ENCODE peak calls at places on chromosomes 11 and 22, in five cellular contexts. M is HTR-8/SVneo; R is sciatic nerve; T is activated CD8-positive, alpha-beta memory T cell treated with anti-CD3 and anti-CD28 coated beads, Interleukin-2, amount 50 U/mL, for 48 hours; E is mucosa of descending colon. Y is an unnamed sample.

GRCh38 chr11:30823119-30823518 is 237.0 kb upstream of the MPPED2 start:
- DNase-seq in E (no peak), T (no peak), M (no peak), R (no peak), Y (no peak)

GRCh38 chr22:30305519-30305905 is 16.2 kb upstream of the CASTOR1 start:
- DNase-seq in M (no peak), R (peak), T (peak), E (peak), Y (no peak)

GRCh38 chr11:72732329-72732728 is 19.9 kb downstream of the ARAP1 start:
- DNase-seq in T (no peak), R (no peak), M (no peak), E (no peak), Y (no peak)

GRCh38 chr11:27100534-27100933 is 59.9 kb downstream of the BBOX1 start:
- DNase-seq in E (no peak), M (no peak), T (no peak), R (no peak), Y (no peak)

GRCh38 chr11:134028368-134028920 is 40.4 kb upstream of the JAM3 start:
- DNase-seq in T (no peak), M (no peak), R (no peak), E (no peak), Y (no peak)

GRCh38 chr11:17760102-17761029 is 25.8 kb downstream of the KCNC1 start:
- DNase-seq in T (peak), E (peak), M (peak), R (no peak), Y (peak)

GRCh38 chr22:36134167-36134566 is 26.4 kb downstream of the APOL3 start:
- DNase-seq in R (no peak), T (no peak), M (no peak), E (no peak), Y (no peak)

GRCh38 chr22:23862103-23862502 is 4.4 kb downstream of the SLC2A11 start:
- DNase-seq in T (no peak), R (no peak), E (no peak), M (peak), Y (no peak)

GRCh38 chr11:130892847-130893246 is 23.4 kb downstream of the SNX19 start:
- DNase-seq in E (no peak), T (no peak), R (no peak), M (no peak), Y (no peak)

GRCh38 chr11:69638941-69639681 is 1.8 kb upstream of the CCND1 start:
- DNase-seq in E (peak), T (peak), R (peak), M (peak), Y (peak)

GRCh38 chr22:32378703-32379272 is 21.1 kb downstream of the RFPL3 start:
- DNase-seq in T (no peak), E (peak), M (peak), R (no peak), Y (peak)

GRCh38 chr22:30875481-30876215 is 92.9 kb downstream of the MORC2 start:
- DNase-seq in R (peak), E (no peak), T (no peak), M (no peak), Y (no peak)

GRCh38 chr11:17987826-17988225 is 25.0 kb downstream of the SERGEF start:
- DNase-seq in R (no peak), T (no peak), M (no peak), E (no peak), Y (no peak)

GRCh38 chr11:25899761-25900160 is 432.2 kb upstream of the ANO3 start:
- DNase-seq in M (no peak), T (no peak), R (no peak), E (no peak), Y (no peak)

GRCh38 chr11:43285826-43286225 is 26.0 kb upstream of the API5 start:
- DNase-seq in M (no peak), R (no peak), E (no peak), T (no peak), Y (no peak)

GRCh38 chr11:102010776-102011500 is 36.3 kb upstream of the CFAP300 start:
- DNase-seq in M (peak), E (peak), R (peak), T (no peak), Y (peak)

GRCh38 chr11:9351956-9352355 is 32.5 kb upstream of the IPO7 start:
- DNase-seq in T (no peak), E (no peak), R (no peak), M (no peak), Y (no peak)

GRCh38 chr11:42311504-42311903 is 852.1 kb upstream of the LRRC4C start:
- DNase-seq in R (no peak), E (no peak), M (no peak), T (no peak), Y (no peak)

GRCh38 chr11:94750319-94751215 is 17.6 kb upstream of the AMOTL1 start:
- DNase-seq in M (no peak), R (no peak), T (no peak), E (no peak), Y (no peak)

GRCh38 chr11:12102588-12103410 is 7.6 kb upstream of the MICAL2 start:
- DNase-seq in E (no peak), R (no peak), T (no peak), M (no peak), Y (no peak)

GRCh38 chr11:34948721-34949120 is 32.3 kb downstream of the PDHX start:
- DNase-seq in M (no peak), R (no peak), T (no peak), E (no peak), Y (no peak)

GRCh38 chr11:123197711-123198110 is 2.7 kb upstream of the CLMP start:
- DNase-seq in T (no peak), E (no peak), R (no peak), M (peak), Y (no peak)

GRCh38 chr11:110862407-110862806 is 150.2 kb upstream of the ARHGAP20 start:
- DNase-seq in R (no peak), E (no peak), M (no peak), T (no peak), Y (no peak)

GRCh38 chr11:75524576-75525432 is 937 bp downstream of the GDPD5 start:
- DNase-seq in R (no peak), E (peak), T (peak), M (peak), Y (no peak)

GRCh38 chr22:27999876-28000275 is 80.8 kb upstream of the PITPNB start:
- DNase-seq in M (no peak), R (no peak), E (no peak), T (no peak), Y (no peak)

GRCh38 chr11:62402226-62402625 is 16.6 kb upstream of the SCGB1A1 start:
- DNase-seq in T (peak), M (no peak), E (no peak), R (peak), Y (no peak)

GRCh38 chr11:74325649-74326645 is 14.5 kb upstream of the P4HA3 start:
- DNase-seq in T (no peak), R (peak), M (no peak), E (peak), Y (no peak)

GRCh38 chr11:532512-533048 is 2.8 kb downstream of the HRAS start:
- DNase-seq in R (peak), E (no peak), M (no peak), T (no peak), Y (no peak)

GRCh38 chr11:126564588-126564987 is 209.1 kb downstream of the ST3GAL4 start:
- DNase-seq in M (no peak), R (no peak), T (no peak), E (no peak), Y (no peak)

GRCh38 chr11:117808768-117809167 is 11.8 kb upstream of the DSCAML1 start:
- DNase-seq in M (no peak), T (no peak), R (no peak), E (peak), Y (no peak)

GRCh38 chr22:36910461-36910860 is 3.0 kb upstream of the CSF2RB start:
- DNase-seq in E (no peak), M (no peak), T (no peak), R (no peak), Y (no peak)

GRCh38 chr11:128422576-128423370 is 164.6 kb downstream of the ETS1 start:
- DNase-seq in M (no peak), R (no peak), T (peak), E (peak), Y (no peak)

GRCh38 chr22:29816128-29816527 is 21.9 kb downstream of the ASCC2 start:
- DNase-seq in M (no peak), T (no peak), E (no peak), R (no peak), Y (no peak)

GRCh38 chr11:32561835-32562234 is 21.8 kb upstream of the EIF3M start:
- DNase-seq in M (peak), R (no peak), E (no peak), T (no peak), Y (no peak)

Y was measured in glomerular endothelial cell.